ENCODE peak calls at places on chromosomes 7 and 10, in seven cellular contexts. U, Q, F, G, X, R and L are unnamed samples.

GRCh38 chr7:54339074-54339473 is 203.1 kb upstream of the VSTM2A start:
- DNase-seq in U (peak), Q (no peak), F (no peak), G (no peak), X (no peak), R (no peak), L (peak)

GRCh38 chr7:51263631-51264484 is 52.8 kb downstream of the COBL start:
- DNase-seq in U (peak), Q (no peak), F (no peak), G (no peak), X (peak), R (peak), L (no peak)

GRCh38 chr7:114889646-114890285 is 32.1 kb upstream of the MDFIC start:
- DNase-seq in U (peak), Q (no peak), F (no peak), G (peak), X (peak), R (peak), L (peak)

GRCh38 chr10:88032566-88032965 is 169.1 kb downstream of the PTEN start:
- DNase-seq in U (no peak), Q (no peak), F (no peak), G (no peak), X (no peak), R (no peak), L (peak)

GRCh38 chr10:96357038-96357620 is 1.7 kb downstream of the OPALIN start:
- DNase-seq in U (no peak), Q (no peak), F (no peak), G (no peak), X (no peak), R (no peak), L (no peak)

GRCh38 chr7:24290004-24290641 is 6.1 kb downstream of the NPY start:
- DNase-seq in U (peak), Q (peak), F (peak), G (peak), X (peak), R (peak), L (peak)

GRCh38 chr7:131501422-131501821 is 55.0 kb downstream of the PODXL start:
- DNase-seq in U (no peak), Q (no peak), F (no peak), G (no peak), X (no peak), R (no peak), L (peak)

GRCh38 chr10:17617031-17617911 is at the start of gene HACD1:
- DNase-seq in U (peak), Q (peak), F (no peak), G (peak), X (peak), R (peak), L (peak)

GRCh38 chr7:8322667-8323066 is 60.7 kb upstream of the ICA1 start:
- DNase-seq in U (no peak), Q (no peak), F (no peak), G (no peak), X (no peak), R (no peak), L (no peak)

GRCh38 chr10:69345890-69346474 is 67.7 kb downstream of the HK1 start:
- DNase-seq in U (no peak), Q (no peak), F (no peak), G (peak), X (no peak), R (no peak), L (no peak)

GRCh38 chr7:121605297-121605640 is 209.2 kb upstream of the FAM3C start:
- DNase-seq in U (peak), Q (no peak), F (no peak), G (no peak), X (no peak), R (peak), L (peak)

GRCh38 chr7:93194368-93194767 is 31.9 kb downstream of the HEPACAM2 start:
- DNase-seq in U (peak), Q (no peak), F (no peak), G (no peak), X (no peak), R (peak), L (peak)

GRCh38 chr10:4532467-4532866 is 293.5 kb upstream of the AKR1E2 start:
- DNase-seq in U (no peak), Q (no peak), F (no peak), G (no peak), X (no peak), R (peak), L (peak)

GRCh38 chr10:35577915-35578607 is 27.1 kb upstream of the GJD4 start:
- DNase-seq in U (no peak), Q (no peak), F (no peak), G (no peak), X (no peak), R (no peak), L (peak)

GRCh38 chr7:102836206-102836938 is 76.4 kb upstream of the LRRC17 start:
- DNase-seq in U (peak), Q (no peak), F (no peak), G (no peak), X (peak), R (peak), L (peak)

GRCh38 chr10:63812491-63812890 is 291.3 kb downstream of the REEP3 start:
- DNase-seq in U (no peak), Q (no peak), F (no peak), G (no peak), X (no peak), R (no peak), L (peak)

GRCh38 chr10:12902959-12903358 is 98.6 kb downstream of the CCDC3 start:
- DNase-seq in U (no peak), Q (no peak), F (no peak), G (peak), X (no peak), R (no peak), L (no peak)

GRCh38 chr10:4776234-4776638 is 49.8 kb upstream of the AKR1E2 start:
- DNase-seq in U (no peak), Q (no peak), F (no peak), G (no peak), X (no peak), R (no peak), L (no peak)

GRCh38 chr10:95332666-95333249 is 42.0 kb upstream of the PDLIM1 start:
- DNase-seq in U (no peak), Q (no peak), F (no peak), G (no peak), X (no peak), R (no peak), L (no peak)

GRCh38 chr10:95335933-95336699 is 45.3 kb upstream of the PDLIM1 start:
- DNase-seq in U (no peak), Q (no peak), F (no peak), G (no peak), X (no peak), R (no peak), L (no peak)

GRCh38 chr10:95336702-95337101 is 45.9 kb upstream of the PDLIM1 start:
- DNase-seq in U (no peak), Q (no peak), F (no peak), G (no peak), X (no peak), R (no peak), L (no peak)

GRCh38 chr10:95334793-95335120 is 44.0 kb upstream of the PDLIM1 start:
- DNase-seq in U (no peak), Q (no peak), F (no peak), G (no peak), X (no peak), R (no peak), L (no peak)

DNA sequence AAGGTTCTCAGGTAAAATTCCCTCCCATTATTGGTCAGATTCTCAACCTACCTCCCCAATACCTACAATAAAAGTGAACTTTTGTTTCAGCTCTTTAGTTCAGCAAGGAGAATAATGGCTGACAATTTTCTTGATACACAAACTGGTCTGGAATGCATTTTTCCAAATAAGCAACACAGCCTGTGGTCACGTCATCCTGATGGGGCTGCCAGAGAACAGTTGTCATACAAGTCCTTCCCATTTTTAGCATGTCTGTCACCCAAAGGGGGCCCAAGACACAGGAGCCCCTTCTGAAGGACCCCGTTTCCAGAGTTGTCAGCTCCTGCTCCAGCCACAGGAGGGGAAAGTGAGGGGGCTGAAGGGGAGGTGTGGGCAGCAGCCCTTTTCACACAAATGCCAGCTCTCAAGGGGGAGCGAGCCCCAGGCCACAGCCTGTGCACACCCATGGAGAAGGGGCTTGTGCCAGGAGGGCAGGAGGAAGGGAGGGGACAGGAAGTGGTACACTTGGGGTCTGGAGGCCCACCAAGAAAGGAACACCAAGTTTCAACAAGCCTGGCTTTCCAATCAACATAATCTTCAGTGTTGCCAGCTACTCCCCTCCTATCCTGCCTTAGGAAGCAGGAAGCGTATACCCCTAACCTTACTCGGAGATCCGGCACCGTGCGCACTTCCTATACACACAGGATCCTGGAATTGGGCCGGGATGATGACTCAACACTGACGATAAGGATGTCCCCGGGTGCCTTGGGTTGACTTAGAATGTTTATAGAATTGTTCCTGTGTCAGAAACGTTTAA is 43.4 kb upstream of the PDLIM1 start:
- DNase-seq in U (no peak), Q (no peak), F (no peak), G (no peak), X (no peak), R (peak), L (peak)
- H3K4me3 ChIP-seq in U (no peak), Q (no peak), F (no peak), G (no peak), X (no peak), R (peak), L (peak)

DNA sequence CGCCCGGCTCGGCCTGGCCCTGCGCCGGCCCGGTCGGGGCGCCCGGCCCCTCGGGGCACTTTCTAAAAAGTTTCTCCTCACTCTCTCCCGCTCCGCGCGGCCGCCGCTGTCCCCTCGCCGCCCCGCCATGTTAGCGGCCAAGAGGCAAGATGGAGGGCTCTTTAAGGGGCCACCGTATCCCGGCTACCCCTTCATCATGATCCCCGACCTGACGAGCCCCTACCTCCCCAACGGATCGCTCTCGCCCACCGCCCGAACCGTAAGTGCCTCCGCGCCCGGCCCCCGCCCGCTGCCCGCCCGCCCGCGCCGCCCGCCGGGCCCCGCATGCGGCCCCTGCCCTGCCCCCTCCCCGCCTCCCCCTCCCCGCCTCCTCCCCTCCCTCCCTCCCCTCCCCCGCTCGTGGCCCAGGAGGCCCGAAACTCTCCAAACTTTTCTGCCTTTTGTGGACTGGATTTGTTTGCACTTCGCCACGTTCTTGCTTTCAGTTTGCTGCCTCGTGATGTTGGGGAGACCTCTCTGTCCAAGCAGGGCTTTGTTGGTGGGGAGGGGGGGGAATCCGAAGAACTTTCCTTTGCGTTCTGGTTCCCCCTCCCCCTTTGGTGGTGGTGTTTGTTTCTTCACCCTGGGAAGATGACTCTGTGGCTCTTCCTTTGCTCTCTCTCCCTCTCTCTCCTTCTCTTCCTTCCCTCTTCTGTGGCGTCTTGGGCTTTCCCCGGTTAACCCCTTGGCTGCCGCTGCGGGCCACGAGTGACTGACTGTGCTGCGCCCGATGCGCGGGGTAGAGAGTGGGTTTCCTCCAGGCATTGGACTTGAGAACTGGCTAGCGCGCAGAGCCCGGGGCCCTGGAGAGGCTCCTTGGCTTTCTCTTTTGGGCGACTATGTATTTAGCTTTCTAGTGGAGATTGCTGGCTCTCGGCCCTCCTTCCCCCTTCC is 1.6 kb downstream of the TCF7L2 start:
- DNase-seq in U (peak), Q (peak), F (peak), G (peak), X (peak), R (peak), L (peak)
- TF ChIP-seq EZH2phosphoT487 in U (no peak), Q (no peak), F (no peak), G (no peak), X (no peak), R (no peak), L (no peak)

GRCh38 chr10:23198940-23199767 is 7.0 kb downstream of the PTF1A start:
- DNase-seq in U (no peak), Q (peak), F (no peak), G (peak), X (no peak), R (no peak), L (no peak)

GRCh38 chr10:23199768-23200511 is 7.8 kb downstream of the PTF1A start:
- DNase-seq in U (no peak), Q (peak), F (no peak), G (peak), X (no peak), R (no peak), L (no peak)

GRCh38 chr10:23197416-23197861 is 5.3 kb downstream of the PTF1A start:
- DNase-seq in U (no peak), Q (peak), F (no peak), G (peak), X (no peak), R (no peak), L (no peak)

GRCh38 chr10:23196915-23197314 is 4.8 kb downstream of the PTF1A start:
- DNase-seq in U (no peak), Q (no peak), F (no peak), G (no peak), X (no peak), R (no peak), L (no peak)

DNA sequence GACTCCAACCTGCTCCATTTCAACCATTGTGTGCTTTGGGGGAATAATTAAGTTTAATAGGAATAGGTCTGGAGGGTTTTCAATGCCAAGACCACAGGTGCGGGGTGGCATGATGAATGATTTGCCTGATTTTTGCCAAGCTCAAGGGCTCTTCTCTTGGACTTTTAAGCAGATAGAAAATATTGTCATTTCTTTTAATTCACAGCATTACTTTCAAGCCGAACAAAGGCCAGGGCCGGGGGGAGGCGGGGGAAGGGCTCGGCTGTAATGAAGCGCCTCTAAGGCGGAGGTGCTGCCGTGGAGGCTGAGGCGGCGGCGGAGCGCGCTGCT is 6.5 kb downstream of the PTF1A start:
- DNase-seq in U (no peak), Q (peak), F (no peak), G (peak), X (no peak), R (no peak), L (no peak)
- H3K4me3 ChIP-seq in U (no peak), Q (peak), F (no peak), G (peak), X (no peak), R (no peak), L (no peak)

DNA sequence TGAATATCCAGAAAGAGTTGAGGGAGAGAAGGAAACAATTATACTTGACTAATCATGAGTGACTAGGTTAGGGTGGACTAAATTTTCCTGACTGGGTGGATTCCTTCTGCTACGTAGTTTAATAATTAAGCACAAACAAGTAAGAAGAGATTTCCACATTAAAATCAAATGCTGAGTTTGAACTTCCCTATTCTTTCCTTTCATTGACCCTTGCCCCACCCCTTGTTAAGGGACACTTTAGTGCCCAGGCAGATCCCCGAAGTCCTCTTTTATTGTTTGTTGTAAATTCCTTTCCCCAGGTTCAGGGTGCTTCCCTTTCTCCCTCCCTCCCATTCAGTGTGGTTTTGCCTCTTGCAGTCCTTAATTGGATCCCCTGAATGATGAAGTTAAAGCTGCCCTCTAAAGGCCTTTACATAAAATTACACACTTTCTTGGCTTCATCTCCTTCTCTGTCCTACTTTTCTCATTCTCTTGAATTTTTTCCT is 8.8 kb upstream of the SPAM1 start:
- DNase-seq in U (peak), Q (peak), F (peak), G (peak), X (peak), R (peak), L (peak)
- TF ChIP-seq EZH2phosphoT487 in U (no peak), Q (no peak), F (no peak), G (no peak), X (no peak), R (no peak), L (no peak)

GRCh38 chr10:46042527-46042926 is 3.5 kb downstream of the MSMB start:
- DNase-seq in U (no peak), Q (no peak), F (no peak), G (no peak), X (no peak), R (no peak), L (no peak)

GRCh38 chr10:46052057-46052790 is 6.2 kb upstream of the MSMB start:
- DNase-seq in U (no peak), Q (peak), F (no peak), G (peak), X (no peak), R (peak), L (no peak)

GRCh38 chr10:46050956-46051355 is 4.9 kb upstream of the MSMB start:
- DNase-seq in U (no peak), Q (no peak), F (no peak), G (no peak), X (no peak), R (no peak), L (peak)

GRCh38 chr10:46048152-46048551 is 2.1 kb upstream of the MSMB start:
- DNase-seq in U (no peak), Q (no peak), F (no peak), G (peak), X (no peak), R (peak), L (no peak)

GRCh38 chr10:46046261-46046660 is at the start of gene MSMB:
- DNase-seq in U (no peak), Q (no peak), F (no peak), G (no peak), X (no peak), R (no peak), L (no peak)
- H3K4me3 ChIP-seq in U (no peak), Q (no peak), F (no peak), G (no peak), X (no peak), R (no peak), L (no peak)

GRCh38 chr7:71613316-71613715 is 481.4 kb downstream of the GALNT17 start:
- DNase-seq in U (no peak), Q (peak), F (no peak), G (peak), X (no peak), R (no peak), L (peak)
- TF ChIP-seq EZH2phosphoT487 in U (no peak), Q (no peak), F (no peak), G (no peak), X (no peak), R (no peak), L (no peak)

GRCh38 chr10:58513189-58514101 is 773 bp downstream of the BICC1 start:
- DNase-seq in U (peak), Q (peak), F (no peak), G (peak), X (no peak), R (peak), L (peak)

GRCh38 chr10:58517071-58517470 is 4.4 kb downstream of the BICC1 start:
- DNase-seq in U (no peak), Q (no peak), F (no peak), G (no peak), X (no peak), R (peak), L (no peak)

GRCh38 chr10:58514102-58514472 is 1.4 kb downstream of the BICC1 start:
- DNase-seq in U (no peak), Q (no peak), F (no peak), G (no peak), X (no peak), R (peak), L (peak)

GRCh38 chr10:58516118-58516517 is 3.4 kb downstream of the BICC1 start:
- DNase-seq in U (no peak), Q (no peak), F (no peak), G (no peak), X (no peak), R (peak), L (no peak)

GRCh38 chr10:58515296-58515956 is 2.8 kb downstream of the BICC1 start:
- DNase-seq in U (no peak), Q (no peak), F (no peak), G (no peak), X (no peak), R (peak), L (peak)
- H3K4me3 ChIP-seq in U (peak), Q (no peak), F (no peak), G (no peak), X (no peak), R (peak), L (peak)